ENCODE peak calls at places on chromosomes 4 and X, in nine cellular contexts. M is activated CD4-positive, alpha-beta T cell treated with anti-CD3 and anti-CD28 coated beads for 48 hours; V is ACHN; P is ecto neural progenitor cell; B is GDM1; H is AG20443; X is nephron progenitor cell; Z is activated CD4-positive, CD25-positive, alpha-beta regulatory T cell treated with anti-CD3 and anti-CD28 coated beads, Interleukin-2, amount 50 U/mL, for 72 hours; T is progenitor cell of endocrine pancreas. D is an unnamed sample.

GRCh38 chrX:104668550-104668949 is 102.6 kb downstream of the IL1RAPL2 start:
- DNase-seq in M (no peak), V (peak; percentile 14), P (no peak), B (no peak), H (no peak), X (no peak), Z (no peak), T (no peak), D (no peak)

GRCh38 chr4:79030973-79031372 is 91.7 kb upstream of the PAQR3 start:
- DNase-seq in M (no peak), V (no peak), P (no peak), B (no peak), H (no peak), X (no peak), Z (no peak), T (no peak), D (no peak)

GRCh38 chrX:16136080-16136479 is 12.7 kb downstream of the GRPR start:
- DNase-seq in M (no peak), V (no peak), P (no peak), B (no peak), H (no peak), X (no peak), Z (no peak), T (no peak), D (no peak)

GRCh38 chrX:118545510-118545909 is 49.9 kb downstream of the DOCK11 start:
- DNase-seq in M (no peak), V (no peak), P (no peak), B (no peak), H (no peak), X (no peak), Z (no peak), T (no peak), D (no peak)

GRCh38 chrX:132774312-132774711 is 184.1 kb downstream of the HS6ST2 start:
- DNase-seq in M (no peak), V (no peak), P (no peak), B (no peak), H (no peak), X (no peak), Z (no peak), T (no peak), D (no peak)

GRCh38 chr4:86117781-86118302 is 242.0 kb downstream of the MAPK10 start:
- DNase-seq in M (no peak), V (no peak), P (no peak), B (no peak), H (peak; percentile 76), X (no peak), Z (no peak), T (no peak), D (no peak)

GRCh38 chr4:145043306-145043705 is 54.7 kb downstream of the ANAPC10 start:
- DNase-seq in M (no peak), V (no peak), P (no peak), B (no peak), H (no peak), X (no peak), Z (no peak), T (no peak), D (no peak)

GRCh38 chr4:49032440-49033161 is 46.5 kb downstream of the CWH43 start:
- DNase-seq in M (peak; percentile 37), V (peak; percentile 39), P (no peak), B (peak; percentile 10), H (peak; percentile 58), X (no peak), Z (no peak), T (no peak), D (no peak)

GRCh38 chr4:83340692-83341343 is 6.2 kb upstream of the HPSE start:
- DNase-seq in M (peak; percentile 47), V (no peak), P (no peak), B (no peak), H (no peak), X (no peak), Z (no peak), T (no peak), D (no peak)

GRCh38 chr4:8585721-8586161 is 5.5 kb downstream of the GPR78 start:
- DNase-seq in M (no peak), V (no peak), P (peak; percentile 36), B (no peak), H (no peak), X (no peak), Z (peak; percentile 6), T (no peak), D (no peak)

GRCh38 chr4:40992472-40993298 is 221.7 kb downstream of the APBB2 start:
- DNase-seq in M (peak; percentile 13), V (peak; percentile 71), P (no peak), B (no peak), H (no peak), X (no peak), Z (no peak), T (no peak), D (no peak)

GRCh38 chr4:114272226-114272625 is 292.8 kb upstream of the ARSJ start:
- DNase-seq in M (no peak), V (peak; percentile 74), P (no peak), B (no peak), H (peak; percentile 58), X (no peak), Z (no peak), T (no peak), D (no peak)

GRCh38 chrX:2697306-2697705 is 6.2 kb downstream of the CD99 start:
- DNase-seq in M (no peak), V (no peak), P (no peak), B (no peak), H (no peak), X (no peak), Z (no peak), T (no peak), D (no peak)

GRCh38 chr4:185933078-185933581 is 121.1 kb upstream of the SORBS2 start:
- DNase-seq in M (no peak), V (no peak), P (no peak), B (no peak), H (peak; percentile 79), X (no peak), Z (no peak), T (no peak), D (no peak)

GRCh38 chr4:102761478-102761790 is 666 bp upstream of the MANBA start:
- DNase-seq in M (peak; percentile 20), V (peak; percentile 1), P (no peak), B (no peak), H (peak; percentile 29), X (no peak), Z (no peak), T (no peak), D (no peak)